ENCODE peak calls at places on chromosomes 4 and X, in seven cellular contexts. One of them, this sample, is unnamed.

GRCh38 chrX:48683411-48683982 is at the start of gene WAS:
- DNase-seq in H1: no peak
- DNase-seq in IMR-90: no peak
- DNase-seq in trophoblast cell: no peak
- DNase-seq in H9: no peak
- DNase-seq in mesenchymal stem cell: no peak
- DNase-seq in mesendoderm: no peak
- DNase-seq in this sample: no peak

GRCh38 chrX:118459494-118459893 is 36.1 kb upstream of the DOCK11 start:
- DNase-seq in mesenchymal stem cell: peak
- DNase-seq in H9: no peak
- DNase-seq in H1: no peak
- DNase-seq in mesendoderm: peak
- DNase-seq in IMR-90: peak
- DNase-seq in trophoblast cell: no peak
- DNase-seq in this sample: peak

GRCh38 chr4:123438031-123438430 is 41.4 kb downstream of the SPRY1 start:
- DNase-seq in H1: no peak
- DNase-seq in trophoblast cell: no peak
- DNase-seq in mesenchymal stem cell: peak
- DNase-seq in H9: no peak
- DNase-seq in IMR-90: no peak
- DNase-seq in mesendoderm: no peak
- DNase-seq in this sample: no peak

GRCh38 chrX:7640392-7640791 is 202.6 kb upstream of the VCX start:
- DNase-seq in trophoblast cell: no peak
- DNase-seq in mesendoderm: no peak
- DNase-seq in IMR-90: no peak
- DNase-seq in H9: no peak
- DNase-seq in H1: no peak
- DNase-seq in mesenchymal stem cell: no peak
- DNase-seq in this sample: no peak

GRCh38 chrX:36897690-36898089 is 110.5 kb upstream of the FAM47C start:
- DNase-seq in trophoblast cell: no peak
- DNase-seq in mesenchymal stem cell: no peak
- DNase-seq in H9: no peak
- DNase-seq in H1: no peak
- DNase-seq in mesendoderm: no peak
- DNase-seq in IMR-90: no peak
- DNase-seq in this sample: no peak

GRCh38 chrX:108122748-108123147 is 31.2 kb downstream of the ATG4A start:
- DNase-seq in mesenchymal stem cell: peak
- DNase-seq in IMR-90: peak
- DNase-seq in H9: no peak
- DNase-seq in mesendoderm: no peak
- DNase-seq in H1: no peak
- DNase-seq in trophoblast cell: no peak
- DNase-seq in this sample: no peak

GRCh38 chr4:101693842-101694398 is 96.6 kb upstream of the BANK1 start:
- DNase-seq in H9: no peak
- DNase-seq in trophoblast cell: peak
- DNase-seq in mesendoderm: peak
- DNase-seq in mesenchymal stem cell: no peak
- DNase-seq in IMR-90: no peak
- DNase-seq in H1: no peak
- DNase-seq in this sample: no peak

GRCh38 chr4:139841464-139842195 is 176.0 kb downstream of the MGST2 start:
- DNase-seq in mesendoderm: peak
- DNase-seq in IMR-90: no peak
- DNase-seq in trophoblast cell: no peak
- DNase-seq in H1: no peak
- DNase-seq in H9: no peak
- DNase-seq in mesenchymal stem cell: peak
- DNase-seq in this sample: no peak

GRCh38 chr4:138686078-138686477 is 329.5 kb upstream of the NOCT start:
- DNase-seq in IMR-90: no peak
- DNase-seq in mesenchymal stem cell: no peak
- DNase-seq in H1: no peak
- DNase-seq in trophoblast cell: no peak
- DNase-seq in mesendoderm: no peak
- DNase-seq in H9: no peak
- DNase-seq in this sample: no peak

GRCh38 chrX:119399772-119400101 is 601 bp downstream of the SLC25A43 start:
- DNase-seq in H1: peak
- DNase-seq in H9: no peak
- DNase-seq in IMR-90: no peak
- DNase-seq in mesendoderm: peak
- DNase-seq in trophoblast cell: no peak
- DNase-seq in mesenchymal stem cell: no peak
- DNase-seq in this sample: no peak

GRCh38 chrX:41236629-41237028 is 97.3 kb upstream of the DDX3X start:
- DNase-seq in mesendoderm: no peak
- DNase-seq in mesenchymal stem cell: peak
- DNase-seq in IMR-90: no peak
- DNase-seq in H1: no peak
- DNase-seq in trophoblast cell: no peak
- DNase-seq in H9: no peak
- DNase-seq in this sample: no peak

GRCh38 chrX:145393702-145394235 is 146.5 kb downstream of the SPANXN1 start:
- DNase-seq in H1: no peak
- DNase-seq in H9: peak
- DNase-seq in IMR-90: no peak
- DNase-seq in mesendoderm: peak
- DNase-seq in mesenchymal stem cell: no peak
- DNase-seq in trophoblast cell: no peak
- DNase-seq in this sample: no peak

GRCh38 chr4:71163317-71163716 is 169.9 kb downstream of the DCK start:
- DNase-seq in H9: no peak
- DNase-seq in IMR-90: peak
- DNase-seq in trophoblast cell: peak
- DNase-seq in H1: no peak
- DNase-seq in mesendoderm: no peak
- DNase-seq in mesenchymal stem cell: no peak
- DNase-seq in this sample: no peak

GRCh38 chr4:185115827-185116232 is 27.2 kb upstream of the SLC25A4 start:
- DNase-seq in trophoblast cell: peak
- DNase-seq in H9: peak
- DNase-seq in H1: peak
- DNase-seq in mesendoderm: peak
- DNase-seq in mesenchymal stem cell: peak
- DNase-seq in IMR-90: peak
- DNase-seq in this sample: no peak

GRCh38 chr4:73573794-73574528 is 46.3 kb downstream of the RASSF6 start:
- DNase-seq in H9: peak
- DNase-seq in IMR-90: peak
- DNase-seq in trophoblast cell: peak
- DNase-seq in mesendoderm: peak
- DNase-seq in mesenchymal stem cell: peak
- DNase-seq in H1: peak
- DNase-seq in this sample: peak

GRCh38 chr4:1354983-1355275 is 7.9 kb downstream of the UVSSA start:
- DNase-seq in mesenchymal stem cell: no peak
- DNase-seq in H1: no peak
- DNase-seq in IMR-90: no peak
- DNase-seq in H9: no peak
- DNase-seq in trophoblast cell: no peak
- DNase-seq in mesendoderm: no peak
- DNase-seq in this sample: no peak

GRCh38 chrX:125205918-125206665 is 113.6 kb upstream of the TEX13C start:
- DNase-seq in H1: peak
- DNase-seq in trophoblast cell: no peak
- DNase-seq in mesenchymal stem cell: no peak
- DNase-seq in H9: peak
- DNase-seq in IMR-90: no peak
- DNase-seq in mesendoderm: peak
- DNase-seq in this sample: no peak

GRCh38 chrX:9873952-9874351 is 87.7 kb downstream of the SHROOM2 start:
- DNase-seq in mesendoderm: peak
- DNase-seq in H9: peak
- DNase-seq in mesenchymal stem cell: peak
- DNase-seq in H1: peak
- DNase-seq in trophoblast cell: no peak
- DNase-seq in IMR-90: peak
- DNase-seq in this sample: no peak

GRCh38 chr4:929970-930625 is 2.0 kb downstream of the GAK start:
- DNase-seq in H9: no peak
- DNase-seq in mesenchymal stem cell: peak
- DNase-seq in H1: no peak
- DNase-seq in trophoblast cell: no peak
- DNase-seq in mesendoderm: no peak
- DNase-seq in IMR-90: peak
- DNase-seq in this sample: no peak

GRCh38 chrX:134908235-134908834 is 82.5 kb upstream of the SMIM10 start:
- DNase-seq in trophoblast cell: no peak
- DNase-seq in H9: no peak
- DNase-seq in H1: no peak
- DNase-seq in mesenchymal stem cell: peak
- DNase-seq in mesendoderm: peak
- DNase-seq in IMR-90: peak
- DNase-seq in this sample: no peak

DNA sequence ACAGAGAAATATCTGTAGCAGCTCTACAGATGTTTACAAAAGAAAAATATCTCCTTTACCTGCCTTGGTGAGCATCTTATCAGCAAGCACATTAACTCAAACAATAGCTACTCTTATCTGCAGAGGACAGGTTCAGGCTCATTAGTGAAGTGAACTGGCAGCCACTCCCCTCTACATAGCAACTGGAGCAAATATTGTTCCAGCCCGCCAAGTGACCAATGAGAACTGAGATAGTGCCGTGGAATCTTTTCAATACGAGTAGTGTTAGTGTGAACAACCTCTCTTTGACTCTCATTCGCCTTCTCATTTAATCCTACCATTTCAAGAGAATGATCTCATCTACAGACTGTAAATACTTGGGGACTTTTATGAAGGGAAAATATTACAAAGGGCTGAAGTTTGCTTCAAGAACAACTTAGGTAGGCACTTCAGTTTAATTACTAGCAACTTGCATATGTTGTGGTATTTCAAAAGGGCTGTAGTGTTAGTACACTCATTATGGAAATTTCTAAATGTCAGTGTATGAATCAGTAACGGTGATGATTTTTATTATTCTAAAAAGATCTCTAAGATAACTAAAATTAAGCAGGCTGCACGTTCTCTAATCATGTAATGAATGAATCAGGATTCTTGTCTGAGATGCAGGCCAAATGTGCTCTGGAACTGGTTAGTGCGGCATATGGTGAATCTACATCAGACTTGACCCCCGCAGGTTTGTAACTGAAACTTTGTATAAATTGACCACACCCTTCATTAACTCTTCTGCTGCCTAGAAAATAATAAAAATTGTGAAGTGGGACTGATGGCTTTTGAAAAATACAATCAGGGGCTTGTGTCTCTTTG is 72.4 kb downstream of the PALLD start:
- DNase-seq in H9: no peak
- DNase-seq in IMR-90: no peak
- DNase-seq in mesendoderm: peak
- DNase-seq in trophoblast cell: no peak
- DNase-seq in mesenchymal stem cell: no peak
- DNase-seq in H1: no peak
- DNase-seq in this sample: no peak
- H2BK5ac ChIP-seq in H9: no peak
- H2BK5ac ChIP-seq in IMR-90: no peak
- H2BK5ac ChIP-seq in mesendoderm: no peak
- H2BK5ac ChIP-seq in trophoblast cell: no peak
- H2BK5ac ChIP-seq in mesenchymal stem cell: no peak
- H2BK5ac ChIP-seq in H1: no peak
- H2BK5ac ChIP-seq in this sample: no peak

DNA sequence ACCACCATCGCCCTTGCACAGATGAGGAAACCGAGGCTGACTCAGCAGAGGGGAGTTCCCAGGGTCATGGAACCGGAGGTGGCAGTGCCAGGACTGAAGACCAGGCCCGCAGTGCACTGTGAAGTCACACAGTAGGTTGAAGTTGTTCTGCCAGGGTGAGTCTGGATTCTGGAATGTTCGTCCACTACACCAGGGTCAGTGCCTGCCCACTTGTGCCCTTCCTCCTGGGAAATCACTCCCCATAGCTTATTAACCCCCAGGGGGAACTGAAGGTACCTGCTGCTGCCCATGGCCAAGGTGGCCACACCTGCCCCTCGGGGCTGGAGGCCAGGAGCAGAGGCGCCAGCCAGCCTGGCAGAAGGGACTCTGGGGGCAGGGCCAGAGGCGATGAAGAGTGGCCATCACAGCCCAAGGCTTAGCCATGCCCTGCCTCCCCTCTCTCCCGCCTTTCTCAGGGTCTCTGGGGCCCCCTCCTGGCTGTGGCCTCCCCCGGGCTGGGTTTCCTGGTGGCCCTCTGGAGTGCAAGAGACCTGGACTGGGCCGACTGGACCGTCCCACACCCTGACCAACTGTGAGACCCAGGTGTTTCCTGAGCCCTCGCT is 15.1 kb upstream of the ABLIM2 start:
- DNase-seq in trophoblast cell: no peak
- DNase-seq in IMR-90: no peak
- DNase-seq in H9: no peak
- DNase-seq in mesenchymal stem cell: no peak
- DNase-seq in mesendoderm: no peak
- DNase-seq in H1: no peak
- DNase-seq in this sample: no peak
- H3K4me2 ChIP-seq in trophoblast cell: no peak
- H3K4me2 ChIP-seq in IMR-90: no peak
- H3K4me2 ChIP-seq in H9: no peak
- H3K4me2 ChIP-seq in mesenchymal stem cell: no peak
- H3K4me2 ChIP-seq in mesendoderm: no peak
- H3K4me2 ChIP-seq in H1: no peak
- H3K4me2 ChIP-seq in this sample: no peak

GRCh38 chr4:17492058-17492741 is 19.7 kb downstream of the QDPR start:
- DNase-seq in trophoblast cell: no peak
- DNase-seq in H1: no peak
- DNase-seq in H9: no peak
- DNase-seq in mesenchymal stem cell: peak
- DNase-seq in mesendoderm: no peak
- DNase-seq in IMR-90: no peak
- DNase-seq in this sample: no peak

GRCh38 chr4:17494258-17494657 is 17.6 kb downstream of the QDPR start:
- DNase-seq in IMR-90: peak
- DNase-seq in mesenchymal stem cell: peak
- DNase-seq in trophoblast cell: no peak
- DNase-seq in H1: no peak
- DNase-seq in H9: no peak
- DNase-seq in mesendoderm: peak
- DNase-seq in this sample: no peak

GRCh38 chr4:17494833-17495232 is 17.1 kb downstream of the QDPR start:
- DNase-seq in trophoblast cell: no peak
- DNase-seq in H1: no peak
- DNase-seq in mesenchymal stem cell: no peak
- DNase-seq in H9: no peak
- DNase-seq in mesendoderm: no peak
- DNase-seq in IMR-90: no peak
- DNase-seq in this sample: no peak

GRCh38 chr4:17492876-17493275 is 19.0 kb downstream of the QDPR start:
- DNase-seq in mesendoderm: no peak
- DNase-seq in trophoblast cell: no peak
- DNase-seq in H9: no peak
- DNase-seq in IMR-90: no peak
- DNase-seq in mesenchymal stem cell: no peak
- DNase-seq in H1: no peak
- DNase-seq in this sample: no peak

GRCh38 chr4:17493629-17494028 is 18.3 kb downstream of the QDPR start:
- DNase-seq in H9: no peak
- DNase-seq in trophoblast cell: no peak
- DNase-seq in IMR-90: no peak
- DNase-seq in mesenchymal stem cell: no peak
- DNase-seq in mesendoderm: no peak
- DNase-seq in H1: no peak
- DNase-seq in this sample: no peak
- H3K9ac ChIP-seq in H9: no peak
- H3K9ac ChIP-seq in trophoblast cell: no peak
- H3K9ac ChIP-seq in IMR-90: no peak
- H3K9ac ChIP-seq in mesenchymal stem cell: peak
- H3K9ac ChIP-seq in mesendoderm: no peak
- H3K9ac ChIP-seq in H1: no peak
- H3K9ac ChIP-seq in this sample: no peak

GRCh38 chr4:6621556-6621927 is 18.9 kb upstream of the MRFAP1 start:
- DNase-seq in H1: no peak
- DNase-seq in mesendoderm: no peak
- DNase-seq in mesenchymal stem cell: no peak
- DNase-seq in H9: no peak
- DNase-seq in trophoblast cell: no peak
- DNase-seq in IMR-90: no peak
- DNase-seq in this sample: no peak
- H2BK5ac ChIP-seq in H1: no peak
- H2BK5ac ChIP-seq in mesendoderm: no peak
- H2BK5ac ChIP-seq in mesenchymal stem cell: no peak
- H2BK5ac ChIP-seq in H9: no peak
- H2BK5ac ChIP-seq in trophoblast cell: no peak
- H2BK5ac ChIP-seq in IMR-90: no peak
- H2BK5ac ChIP-seq in this sample: no peak

This sample was measured in neuronal stem cell.